ENCODE peak calls at places on chromosomes 12 and 14, in nine cellular contexts. P, M, L, D, U, S, H, A and K are unnamed samples.

GRCh38 chr12:25317553-25317952 is 66.8 kb upstream of the KRAS start:
- DNase-seq in U (no peak), A (no peak), S (no peak), L (no peak), D (no peak), P (no peak), M (no peak), H (no peak), K (no peak)

GRCh38 chr12:49687941-49688340 is 19.3 kb downstream of the FMNL3 start:
- DNase-seq in P (no peak), S (no peak), A (no peak), M (no peak), H (no peak), D (no peak), L (no peak), U (no peak), K (no peak)

GRCh38 chr14:61927015-61927414 is 164.8 kb downstream of the SNAPC1 start:
- DNase-seq in U (no peak), A (no peak), L (no peak), M (no peak), D (no peak), H (no peak), S (no peak), P (no peak), K (no peak)

GRCh38 chr12:51839310-51839943 is 9.1 kb downstream of the FIGNL2 start:
- DNase-seq in H (no peak), P (no peak), U (no peak), D (no peak), A (no peak), L (no peak), M (no peak), S (no peak), K (no peak)

GRCh38 chr14:89221109-89221508 is 195.9 kb downstream of the FOXN3 start:
- DNase-seq in P (no peak), D (no peak), A (no peak), S (no peak), L (no peak), U (no peak), M (no peak), H (no peak), K (no peak)

GRCh38 chr12:58416211-58416610 is 474.8 kb downstream of the ATP23 start:
- DNase-seq in A (no peak), U (no peak), M (no peak), P (no peak), D (no peak), S (no peak), L (no peak), H (no peak), K (no peak)

GRCh38 chr12:100427078-100427477 is 46.6 kb upstream of the NR1H4 start:
- DNase-seq in M (no peak), P (no peak), H (no peak), D (no peak), L (no peak), U (no peak), S (peak), A (no peak), K (no peak)

GRCh38 chr12:13116259-13116658 is 12.8 kb upstream of the GSG1 start:
- DNase-seq in M (no peak), D (no peak), A (no peak), S (no peak), L (no peak), H (no peak), U (no peak), P (no peak), K (no peak)

GRCh38 chr14:22333408-22334274 is 255.4 kb downstream of the DAD1 start:
- DNase-seq in D (peak), A (no peak), L (no peak), S (peak), H (peak), P (peak), U (no peak), M (no peak), K (no peak)

GRCh38 chr12:1634590-1635191 is 5.7 kb downstream of the WNT5B start:
- DNase-seq in M (peak), A (no peak), S (peak), U (peak), H (peak), D (peak), L (peak), P (peak), K (peak)

GRCh38 chr12:121578230-121579189 is 2.3 kb downstream of the KDM2B start:
- DNase-seq in P (peak), S (no peak), A (no peak), L (peak), M (peak), D (no peak), U (no peak), H (no peak), K (no peak)

GRCh38 chr14:68979021-68979721 is at the start of gene ACTN1:
- DNase-seq in M (peak), P (peak), L (peak), H (peak), D (peak), A (peak), U (peak), S (peak), K (peak)

GRCh38 chr12:124761876-124762275 is 101.8 kb downstream of the SCARB1 start:
- DNase-seq in S (no peak), L (no peak), A (no peak), D (no peak), M (peak), U (no peak), P (no peak), H (no peak), K (no peak)

GRCh38 chr14:89371600-89371999 is 45.4 kb downstream of the FOXN3 start:
- DNase-seq in D (no peak), U (no peak), S (no peak), L (peak), P (no peak), H (no peak), A (no peak), M (no peak), K (no peak)

GRCh38 chr14:20775043-20775442 is 6.0 kb upstream of the RNASE6 start:
- DNase-seq in L (no peak), A (no peak), S (no peak), D (no peak), H (no peak), U (no peak), P (no peak), M (no peak), K (no peak)

GRCh38 chr14:24139272-24139934 is 2.0 kb downstream of the EMC9 start:
- DNase-seq in U (no peak), S (no peak), D (no peak), L (no peak), A (no peak), H (no peak), M (no peak), P (no peak), K (no peak)

GRCh38 chr14:24138396-24139271 is 2.6 kb downstream of the PSME1 start:
- DNase-seq in S (no peak), A (no peak), D (no peak), L (no peak), H (no peak), U (no peak), M (no peak), P (no peak), K (no peak)

GRCh38 chr14:24135834-24136683 is at the start of gene PSME1:
- DNase-seq in L (peak), H (peak), M (peak), S (peak), U (peak), D (peak), A (no peak), P (peak), K (peak)

GRCh38 chr14:24136684-24137528 is 912 bp downstream of the PSME1 start:
- DNase-seq in L (no peak), A (no peak), D (no peak), S (no peak), U (no peak), P (no peak), H (no peak), M (no peak), K (no peak)

GRCh38 chr14:24137529-24138395 is 1.8 kb downstream of the PSME1 start:
- DNase-seq in P (no peak), M (no peak), H (no peak), S (no peak), A (no peak), U (no peak), D (no peak), L (no peak), K (no peak)
- TF ChIP-seq POLR2AphosphoS5 in P (no peak), M (peak), H (no peak), S (peak), A (no peak), U (no peak), D (no peak), L (no peak), K (no peak)

DNA sequence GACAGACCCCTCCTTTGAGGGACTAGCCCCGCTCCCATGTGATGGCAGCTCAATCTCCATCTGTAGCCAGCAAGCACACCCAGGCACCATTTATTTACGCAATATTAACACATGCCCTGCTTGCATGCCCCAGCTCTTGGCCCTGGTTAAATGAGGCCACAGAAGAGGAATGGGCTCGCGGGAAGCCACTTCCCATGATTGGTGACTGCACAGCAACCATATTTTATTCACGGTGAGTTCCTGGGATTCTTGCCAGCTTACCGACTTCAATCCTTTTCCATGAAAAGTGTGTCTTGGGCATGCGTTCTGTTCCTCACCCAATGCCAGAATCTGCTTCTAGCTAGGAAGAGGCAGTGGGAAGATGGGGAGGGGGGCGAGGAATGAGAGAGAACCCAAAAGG is 54.7 kb downstream of the PITPNM2 start:
- DNase-seq in L (no peak), U (no peak), A (no peak), H (no peak), S (no peak), D (no peak), M (no peak), P (no peak), K (peak)
- H3K4me3 ChIP-seq in L (no peak), U (no peak), A (no peak), H (no peak), S (no peak), D (no peak), M (no peak), P (no peak), K (no peak)

GRCh38 chr12:42733911-42734310 is 144.4 kb upstream of the PRICKLE1 start:
- DNase-seq in A (no peak), M (no peak), P (no peak), H (no peak), U (no peak), S (no peak), L (no peak), D (no peak), K (no peak)
- TF ChIP-seq POLR2AphosphoS5 in A (no peak), M (no peak), P (no peak), H (no peak), U (no peak), S (no peak), L (no peak), D (no peak), K (no peak)

DNA sequence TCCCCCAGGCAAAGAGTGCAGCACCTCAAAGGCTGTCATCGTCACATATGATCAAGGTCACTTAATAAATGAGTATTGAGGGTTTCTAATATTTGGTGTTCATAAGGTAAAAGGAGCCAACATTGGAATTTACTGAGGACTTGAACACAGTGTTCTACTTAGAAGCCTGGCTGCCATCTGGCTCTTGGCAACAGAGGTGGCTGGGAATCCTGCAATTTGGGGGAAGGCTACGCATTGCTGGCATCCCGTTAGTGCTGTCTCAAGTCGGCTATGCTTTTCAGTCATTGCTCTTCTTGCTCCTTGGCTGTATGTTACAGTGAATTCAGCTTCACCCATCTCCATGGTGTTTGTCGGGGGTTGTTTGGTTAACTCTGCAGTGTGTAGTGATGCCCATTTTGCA is 13.0 kb upstream of the SLC24A4 start:
- DNase-seq in H (no peak), L (no peak), M (no peak), S (no peak), U (no peak), P (no peak), A (no peak), D (no peak), K (no peak)
- H3K4me3 ChIP-seq in H (no peak), L (no peak), M (no peak), S (no peak), U (no peak), P (no peak), A (no peak), D (no peak), K (no peak)

GRCh38 chr12:3667485-3667884 is 85.4 kb downstream of the CRACR2A start:
- DNase-seq in H (no peak), M (no peak), L (no peak), U (no peak), D (no peak), A (no peak), P (no peak), S (no peak), K (no peak)

GRCh38 chr12:3671330-3672112 is 81.4 kb downstream of the CRACR2A start:
- DNase-seq in M (no peak), U (no peak), A (no peak), L (no peak), S (no peak), D (no peak), H (no peak), P (no peak), K (no peak)

GRCh38 chr12:3668479-3669165 is 84.3 kb downstream of the CRACR2A start:
- DNase-seq in M (no peak), L (no peak), P (no peak), H (no peak), S (no peak), U (no peak), D (no peak), A (peak), K (no peak)

GRCh38 chr12:3670083-3670620 is 82.8 kb downstream of the CRACR2A start:
- DNase-seq in A (peak), M (no peak), S (no peak), D (no peak), L (no peak), P (no peak), U (no peak), H (no peak), K (no peak)

DNA sequence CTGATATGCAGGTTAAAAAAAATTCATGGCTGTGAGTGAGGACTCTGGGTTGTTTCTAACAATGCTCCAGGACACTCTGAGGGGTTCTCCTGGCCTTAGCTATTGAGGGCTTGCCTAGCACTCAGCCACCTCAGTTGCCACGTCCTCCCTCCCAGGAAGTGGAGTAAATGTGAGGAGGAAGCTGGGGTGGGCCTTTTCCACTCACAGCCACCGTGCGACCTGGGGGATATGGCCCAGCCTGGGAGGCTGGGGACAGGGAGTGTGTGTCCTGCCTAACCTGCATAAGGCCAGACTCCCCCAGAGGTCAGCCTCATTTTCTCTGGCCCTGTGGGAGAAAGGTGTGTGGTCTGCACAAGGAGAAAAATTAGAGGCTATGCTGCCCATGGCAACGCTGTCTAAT is 83.3 kb downstream of the CRACR2A start:
- DNase-seq in S (no peak), D (no peak), P (no peak), U (no peak), L (no peak), M (no peak), A (peak), H (no peak), K (no peak)
- TF ChIP-seq POLR2AphosphoS5 in S (no peak), D (no peak), P (no peak), U (no peak), L (no peak), M (no peak), A (no peak), H (no peak), K (no peak)

DNA sequence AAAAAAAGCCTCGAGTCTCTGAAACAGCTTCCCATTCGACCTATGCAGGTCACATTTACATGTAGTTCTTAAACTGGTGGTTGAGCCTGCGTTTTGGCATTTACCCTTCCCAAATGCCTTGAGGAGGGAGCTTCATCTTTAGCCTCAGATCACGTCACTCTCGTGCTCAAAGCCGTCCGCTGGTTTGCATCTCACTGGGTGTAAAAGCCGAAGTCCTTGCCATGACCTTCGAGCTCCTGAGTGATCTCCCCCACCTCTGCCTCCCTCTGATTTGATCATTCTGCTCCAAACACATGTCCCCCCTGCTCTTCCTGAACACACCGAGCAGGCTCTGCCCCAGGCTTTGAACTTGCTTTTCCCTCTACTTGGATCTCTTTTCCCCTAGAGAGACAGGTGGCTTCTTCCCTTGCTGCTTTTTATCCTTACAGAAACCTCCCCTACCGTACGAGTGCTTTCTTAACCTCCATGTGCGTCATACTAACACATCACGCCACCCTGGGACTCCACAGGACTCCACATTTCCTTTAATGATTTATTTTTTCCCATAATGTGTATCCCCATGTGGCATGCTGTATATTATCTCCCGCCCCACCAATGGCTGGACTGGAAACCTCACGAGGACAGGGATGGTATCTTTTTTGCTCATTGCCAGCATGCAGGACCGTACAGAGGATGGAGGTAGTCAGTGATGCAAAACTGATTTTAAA is 610.7 kb downstream of the VRK1 start:
- DNase-seq in S (no peak), A (no peak), M (no peak), U (no peak), H (no peak), L (no peak), D (no peak), P (no peak), K (no peak)
- H3K4me3 ChIP-seq in S (no peak), A (no peak), M (no peak), U (no peak), H (no peak), L (no peak), D (no peak), P (no peak), K (no peak)

DNA sequence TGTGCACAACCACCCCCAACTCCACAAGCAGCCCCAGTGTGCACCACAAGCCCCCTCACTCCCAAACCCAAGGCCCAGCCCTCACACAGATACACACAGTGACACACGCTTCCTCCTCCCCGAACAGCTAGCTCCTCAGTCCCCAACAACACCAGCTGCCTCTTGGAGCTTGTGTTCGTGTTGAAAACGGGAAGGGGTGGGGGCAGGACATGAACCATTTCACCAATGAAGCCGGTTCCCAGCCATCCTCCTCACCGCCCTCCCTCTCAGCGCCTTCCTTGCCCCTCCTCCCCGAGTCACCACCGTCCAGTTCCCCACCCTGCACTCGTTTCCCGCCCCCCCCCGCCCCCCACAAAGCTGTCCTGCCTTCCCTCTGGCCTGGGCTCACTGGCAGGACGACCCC is 349 bp upstream of the GPR162 start:
- DNase-seq in D (peak), A (no peak), S (no peak), M (peak), P (peak), L (peak), U (peak), H (peak), K (peak)
- TF ChIP-seq POLR2AphosphoS5 in D (no peak), A (no peak), S (no peak), M (peak), P (no peak), L (no peak), U (no peak), H (no peak), K (no peak)

GRCh38 chr12:117926391-117926899 is 42.3 kb downstream of the KSR2 start:
- DNase-seq in P (no peak), L (no peak), D (no peak), A (no peak), S (no peak), H (no peak), M (no peak), U (no peak), K (no peak)
- H3K4me3 ChIP-seq in P (no peak), L (no peak), D (no peak), A (no peak), S (no peak), H (no peak), M (no peak), U (no peak), K (no peak)